ENCODE peak calls at places on chromosome 3, in six cellular contexts. One of them, this sample, is unnamed.

GRCh38 chr3:105394177-105394576 is 27.5 kb downstream of the ALCAM start:
- DNase-seq in NCI-H2081: no peak
- DNase-seq in ureter: no peak
- DNase-seq in Right ventricle myocardium superior: no peak
- DNase-seq in central memory CD4-positive, alpha-beta T cell: no peak
- DNase-seq in activated gamma-delta T cell: no peak
- DNase-seq in this sample: no peak

GRCh38 chr3:96755519-96755918 is 58.9 kb upstream of the EPHA6 start:
- DNase-seq in NCI-H2081: no peak
- DNase-seq in ureter: no peak
- DNase-seq in Right ventricle myocardium superior: no peak
- DNase-seq in central memory CD4-positive, alpha-beta T cell: no peak
- DNase-seq in activated gamma-delta T cell: no peak
- DNase-seq in this sample: no peak

GRCh38 chr3:182969277-182969676 is 11.1 kb downstream of the DCUN1D1 start:
- DNase-seq in NCI-H2081: no peak
- DNase-seq in ureter: no peak
- DNase-seq in Right ventricle myocardium superior: no peak
- DNase-seq in central memory CD4-positive, alpha-beta T cell: no peak
- DNase-seq in activated gamma-delta T cell: no peak
- DNase-seq in this sample: no peak

GRCh38 chr3:25861566-25861965 is 71.7 kb downstream of the OXSM start:
- DNase-seq in NCI-H2081: no peak
- DNase-seq in ureter: no peak
- DNase-seq in Right ventricle myocardium superior: no peak
- DNase-seq in central memory CD4-positive, alpha-beta T cell: no peak
- DNase-seq in activated gamma-delta T cell: no peak
- DNase-seq in this sample: no peak

GRCh38 chr3:136994772-136995516 is 37.2 kb downstream of the IL20RB start:
- DNase-seq in NCI-H2081: peak; percentile 99
- DNase-seq in ureter: peak; percentile 92
- DNase-seq in Right ventricle myocardium superior: peak; percentile 91
- DNase-seq in central memory CD4-positive, alpha-beta T cell: no peak
- DNase-seq in activated gamma-delta T cell: no peak
- DNase-seq in this sample: peak; percentile 82

GRCh38 chr3:152379415-152380042 is 110.8 kb downstream of the MBNL1 start:
- DNase-seq in NCI-H2081: no peak
- DNase-seq in ureter: no peak
- DNase-seq in Right ventricle myocardium superior: no peak
- DNase-seq in central memory CD4-positive, alpha-beta T cell: no peak
- DNase-seq in activated gamma-delta T cell: no peak
- DNase-seq in this sample: no peak

GRCh38 chr3:16247282-16248058 is 17.3 kb downstream of the DPH3 start:
- DNase-seq in NCI-H2081: peak; percentile 87
- DNase-seq in ureter: peak; percentile 86
- DNase-seq in Right ventricle myocardium superior: peak; percentile 78
- DNase-seq in central memory CD4-positive, alpha-beta T cell: peak; percentile 64
- DNase-seq in activated gamma-delta T cell: no peak
- DNase-seq in this sample: peak; percentile 57

GRCh38 chr3:39548282-39548681 is 80.8 kb downstream of the MOBP start:
- DNase-seq in NCI-H2081: no peak
- DNase-seq in ureter: no peak
- DNase-seq in Right ventricle myocardium superior: no peak
- DNase-seq in central memory CD4-positive, alpha-beta T cell: no peak
- DNase-seq in activated gamma-delta T cell: no peak
- DNase-seq in this sample: no peak

This sample was measured in left ventricle myocardium inferior.